ENCODE peak calls at places on chromosome 7, in nine cellular contexts. J, I, Q, F, T, N, C, B and E are unnamed samples.

GRCh38 chr7:16592395-16592794 is 53.2 kb downstream of the ANKMY2 start:
- DNase-seq in Q (no peak), J (no peak), T (no peak), B (no peak), I (no peak), C (no peak), N (peak), F (peak), E (no peak)

GRCh38 chr7:143975617-143976016 is 21.0 kb downstream of the OR2F1 start:
- DNase-seq in Q (no peak), I (peak), C (no peak), F (peak), J (peak), N (peak), B (no peak), T (no peak), E (no peak)

GRCh38 chr7:44618754-44619153 is 12.3 kb downstream of the OGDH start:
- DNase-seq in I (no peak), N (no peak), C (no peak), Q (peak), T (no peak), F (no peak), B (no peak), J (no peak), E (no peak)

GRCh38 chr7:71990138-71990462 is 422.0 kb downstream of the CALN1 start:
- DNase-seq in T (no peak), B (no peak), J (peak), F (no peak), Q (no peak), N (no peak), C (no peak), I (no peak), E (no peak)

GRCh38 chr7:1535695-1536094 is 5.2 kb downstream of the MAFK start:
- DNase-seq in I (no peak), Q (no peak), C (no peak), F (no peak), N (no peak), B (no peak), J (no peak), T (peak), E (no peak)

GRCh38 chr7:44103941-44104879 is at the start of gene AEBP1:
- DNase-seq in Q (no peak), C (peak), F (no peak), N (peak), J (no peak), I (peak), T (peak), B (peak), E (peak)

GRCh38 chr7:69739906-69740545 is 141.8 kb downstream of the AUTS2 start:
- DNase-seq in N (peak), B (peak), Q (peak), J (no peak), I (peak), T (peak), C (no peak), F (peak), E (no peak)

GRCh38 chr7:135232720-135233119 is 918 bp upstream of the STRA8 start:
- DNase-seq in J (peak), F (no peak), B (no peak), I (no peak), C (no peak), N (no peak), Q (no peak), T (no peak), E (no peak)

GRCh38 chr7:54546081-54546985 is 4.2 kb downstream of the VSTM2A start:
- DNase-seq in B (no peak), F (no peak), C (peak), I (no peak), Q (peak), N (no peak), T (no peak), J (peak), E (peak)

GRCh38 chr7:135188298-135188984 is 17.9 kb upstream of the CYREN start:
- DNase-seq in C (no peak), N (peak), F (peak), T (no peak), J (no peak), Q (peak), I (no peak), B (no peak), E (no peak)

GRCh38 chr7:6479067-6479466 is 31.3 kb upstream of the DAGLB start:
- DNase-seq in T (no peak), B (no peak), F (no peak), J (no peak), C (no peak), N (no peak), I (no peak), Q (peak), E (no peak)

GRCh38 chr7:15557186-15557585 is 4.6 kb downstream of the AGMO start:
- DNase-seq in I (no peak), B (no peak), Q (no peak), F (no peak), J (no peak), C (no peak), T (no peak), N (no peak), E (no peak)

GRCh38 chr7:70000747-70001348 is 402.6 kb downstream of the AUTS2 start:
- DNase-seq in J (no peak), Q (no peak), C (no peak), B (no peak), N (no peak), F (no peak), T (no peak), I (no peak), E (no peak)

GRCh38 chr7:22445871-22446270 is 54.1 kb downstream of the STEAP1B start:
- DNase-seq in N (no peak), C (no peak), I (no peak), B (no peak), Q (no peak), J (no peak), F (no peak), T (no peak), E (no peak)

GRCh38 chr7:107690611-107691010 is 30.0 kb downstream of the SLC26A4 start:
- DNase-seq in N (peak), C (no peak), B (no peak), Q (no peak), F (no peak), J (no peak), I (peak), T (peak), E (no peak)

GRCh38 chr7:1040790-1041189 is 3.6 kb upstream of the GPR146 start:
- DNase-seq in Q (no peak), I (peak), N (peak), J (peak), C (peak), B (no peak), F (peak), T (peak), E (no peak)

GRCh38 chr7:2399848-2400587 is 3.4 kb upstream of the CHST12 start:
- DNase-seq in I (peak), C (no peak), Q (peak), B (peak), N (peak), F (peak), J (peak), T (peak), E (no peak)

GRCh38 chr7:158473946-158474345 is 113.7 kb downstream of the PTPRN2 start:
- DNase-seq in F (no peak), N (no peak), C (no peak), B (no peak), Q (no peak), J (no peak), I (no peak), T (no peak), E (no peak)

GRCh38 chr7:25529320-25529719 is 301.0 kb upstream of the NPVF start:
- DNase-seq in I (no peak), J (no peak), B (no peak), T (no peak), N (no peak), C (peak), F (no peak), Q (no peak), E (no peak)

GRCh38 chr7:1712907-1713501 is 42.9 kb downstream of the ELFN1 start:
- DNase-seq in C (peak), F (no peak), J (no peak), I (no peak), B (no peak), Q (no peak), T (no peak), N (no peak), E (no peak)

GRCh38 chr7:132402751-132403245 is 173.5 kb downstream of the PLXNA4 start:
- DNase-seq in F (no peak), T (peak), C (no peak), N (peak), B (peak), Q (no peak), J (no peak), I (peak), E (no peak)

GRCh38 chr7:30682131-30683083 is at the start of gene CRHR2:
- DNase-seq in C (peak), J (peak), N (no peak), T (no peak), I (no peak), B (peak), F (no peak), Q (no peak), E (peak)
- TF ChIP-seq CTCF in C (no peak), J (peak), N (no peak), T (no peak), I (peak), B (peak), F (no peak), Q (no peak), E (peak)

GRCh38 chr7:130063036-130063435 is 7.3 kb upstream of the KLHDC10 start:
- DNase-seq in F (peak), C (no peak), T (peak), I (peak), N (peak), B (peak), J (peak), Q (peak), E (peak)
- TF ChIP-seq CTCF in F (peak), C (peak), T (peak), I (peak), N (peak), B (peak), J (peak), Q (peak), E (peak)

GRCh38 chr7:150417863-150418262 is 32.6 kb upstream of the GIMAP8 start:
- DNase-seq in C (no peak), T (no peak), I (no peak), F (no peak), N (no peak), B (no peak), Q (no peak), J (peak), E (no peak)
- TF ChIP-seq CTCF in C (no peak), T (no peak), I (no peak), F (no peak), N (peak), B (no peak), Q (peak), J (peak), E (no peak)

GRCh38 chr7:21293771-21294170 is 134.1 kb upstream of the SP4 start:
- DNase-seq in C (no peak), I (no peak), B (no peak), Q (no peak), J (no peak), F (no peak), N (no peak), T (no peak), E (no peak)
- TF ChIP-seq CTCF in C (no peak), I (no peak), B (no peak), Q (no peak), J (peak), F (no peak), N (no peak), T (no peak), E (no peak)